ENCODE peak calls at places on chromosomes 13 and 19, in six cellular contexts. C, X, I, J, O and T are unnamed samples.

GRCh38 chr19:12733369-12733896 is 1.1 kb downstream of the TRIR start:
- DNase-seq in J (peak; percentile 76), O (no peak), I (peak; percentile 18), C (peak; percentile 71), X (peak; percentile 85), T (peak; percentile 54)

GRCh38 chr13:101309014-101309619 is 107.2 kb downstream of the NALCN start:
- DNase-seq in X (peak; percentile 66), C (no peak), I (no peak), O (no peak), J (no peak), T (peak; percentile 98)

GRCh38 chr19:14774373-14774772 is 4.0 kb downstream of the ADGRE2 start:
- DNase-seq in C (no peak), X (no peak), J (no peak), O (peak; percentile 11), I (no peak), T (no peak)

GRCh38 chr13:40190656-40191100 is 475.8 kb downstream of the FOXO1 start:
- DNase-seq in O (no peak), X (peak; percentile 87), C (no peak), I (peak; percentile 57), J (peak; percentile 63), T (peak; percentile 86)

GRCh38 chr13:44088409-44088808 is 208.7 kb downstream of the LACC1 start:
- DNase-seq in I (no peak), C (no peak), X (no peak), J (no peak), O (no peak), T (no peak)

GRCh38 chr13:63351533-63351932 is 1935.9 kb upstream of the PCDH20 start:
- DNase-seq in C (no peak), X (no peak), J (no peak), I (no peak), O (no peak), T (no peak)

GRCh38 chr19:55300821-55301458 is 17.1 kb downstream of the BRSK1 start:
- DNase-seq in J (no peak), O (no peak), X (no peak), C (no peak), I (peak; percentile 63), T (no peak)

GRCh38 chr19:35557539-35558399 is 5.7 kb downstream of the ATP4A start:
- DNase-seq in J (peak; percentile 96), C (peak; percentile 92), I (peak; percentile 89), O (peak; percentile 98), X (peak; percentile 55), T (peak; percentile 25)

GRCh38 chr19:39001016-39001415 is 25.5 kb upstream of the FBXO17 start:
- DNase-seq in X (no peak), I (no peak), J (no peak), O (no peak), C (no peak), T (no peak)

GRCh38 chr13:107069107-107069776 is 501.3 kb upstream of the ARGLU1 start:
- DNase-seq in X (no peak), J (peak; percentile 34), C (no peak), I (no peak), O (no peak), T (peak; percentile 7)

GRCh38 chr13:52809310-52809769 is 39.1 kb downstream of the PCDH8 start:
- DNase-seq in J (peak; percentile 93), I (peak; percentile 67), X (peak; percentile 67), C (peak; percentile 85), O (peak; percentile 84), T (peak; percentile 27)

GRCh38 chr13:110442946-110443632 is 118.4 kb downstream of the RAB20 start:
- DNase-seq in C (no peak), J (no peak), O (no peak), I (no peak), X (peak; percentile 70), T (peak; percentile 41)

GRCh38 chr13:85853161-85853894 is 54.1 kb upstream of the SLITRK6 start:
- DNase-seq in X (no peak), O (no peak), J (no peak), C (no peak), I (no peak), T (no peak)

GRCh38 chr19:12789098-12789903 is 2.0 kb upstream of the JUNB start:
- DNase-seq in J (no peak), O (no peak), I (no peak), C (no peak), X (peak; percentile 64), T (no peak)

GRCh38 chr13:108037348-108037747 is 178.0 kb downstream of the LIG4 start:
- DNase-seq in O (no peak), C (no peak), X (peak; percentile 0), J (no peak), I (no peak), T (no peak)

GRCh38 chr13:86877449-86877848 is 793.7 kb upstream of the SLITRK5 start:
- DNase-seq in C (no peak), O (no peak), X (no peak), J (no peak), I (no peak), T (peak; percentile 17)

GRCh38 chr19:5360003-5360820 is 19.6 kb upstream of the PTPRS start:
- DNase-seq in I (no peak), J (peak; percentile 37), X (peak; percentile 52), C (no peak), O (no peak), T (peak; percentile 49)

GRCh38 chr13:64551755-64552154 is 2678.4 kb downstream of the PCDH9 start:
- DNase-seq in X (peak; percentile 53), C (no peak), O (no peak), I (no peak), J (no peak), T (peak; percentile 79)

GRCh38 chr19:46081928-46082727 is 41.3 kb upstream of the IGFL4 start:
- DNase-seq in O (peak; percentile 39), I (peak; percentile 26), X (peak; percentile 79), C (peak; percentile 33), J (peak; percentile 63), T (peak; percentile 59)

GRCh38 chr13:111946214-111946613 is 120.7 kb upstream of the SOX1 start:
- DNase-seq in J (no peak), X (no peak), C (no peak), O (no peak), I (no peak), T (no peak)

GRCh38 chr13:43405457-43405856 is 381.3 kb downstream of the ENOX1 start:
- DNase-seq in J (no peak), C (no peak), I (no peak), X (peak; percentile 72), O (no peak), T (peak; percentile 75)

GRCh38 chr13:93951153-93951552 is 528.3 kb downstream of the DCT start:
- DNase-seq in O (no peak), J (no peak), X (peak; percentile 46), C (no peak), I (no peak), T (no peak)

GRCh38 chr19:58274771-58275199 is 4.0 kb upstream of the ZNF8 start:
- DNase-seq in J (no peak), I (no peak), O (no peak), C (no peak), X (peak; percentile 23), T (peak; percentile 61)

GRCh38 chr19:48487544-48487943 is 18.4 kb downstream of the CYTH2 start:
- DNase-seq in C (no peak), J (no peak), O (no peak), I (no peak), X (no peak), T (no peak)

GRCh38 chr19:16587031-16588023 is 15.1 kb upstream of the SLC35E1 start:
- DNase-seq in I (no peak), O (no peak), J (no peak), X (peak; percentile 80), C (no peak), T (peak; percentile 58)

GRCh38 chr13:40207110-40207478 is 459.3 kb downstream of the FOXO1 start:
- DNase-seq in O (no peak), X (no peak), I (no peak), C (no peak), J (no peak), T (no peak)

GRCh38 chr13:64248371-64249065 is 2832.9 kb upstream of the PCDH20 start:
- DNase-seq in C (no peak), I (no peak), O (no peak), X (no peak), J (no peak), T (peak; percentile 37)

GRCh38 chr19:48252625-48253024 is 3.1 kb downstream of the CARD8 start:
- DNase-seq in X (no peak), J (no peak), O (no peak), C (no peak), I (no peak), T (no peak)

GRCh38 chr19:47573076-47574026 is at the start of gene ZNF541:
- DNase-seq in I (no peak), X (peak; percentile 69), O (no peak), J (peak; percentile 88), C (peak; percentile 43), T (peak; percentile 12)

GRCh38 chr13:48412100-48412556 is 785 bp downstream of the LPAR6 start:
- DNase-seq in J (no peak), I (no peak), O (no peak), X (peak; percentile 51), C (no peak), T (no peak)
- H3K4me2 ChIP-seq in J (no peak overlapping the region), I (no peak overlapping the region), O (peak overlapping the region; percentile 66), X (peak overlapping the region; percentile 97), C (no peak overlapping the region), T (peak overlapping the region; percentile 87)

GRCh38 chr19:11073568-11073967 is 15.7 kb upstream of the LDLR start:
- DNase-seq in X (no peak), J (no peak), C (no peak), O (no peak), I (no peak), T (no peak)
- H3K4me2 ChIP-seq in X (no peak overlapping the region), J (no peak overlapping the region), C (no peak overlapping the region), O (no peak overlapping the region), I (no peak overlapping the region), T (no peak overlapping the region)

DNA sequence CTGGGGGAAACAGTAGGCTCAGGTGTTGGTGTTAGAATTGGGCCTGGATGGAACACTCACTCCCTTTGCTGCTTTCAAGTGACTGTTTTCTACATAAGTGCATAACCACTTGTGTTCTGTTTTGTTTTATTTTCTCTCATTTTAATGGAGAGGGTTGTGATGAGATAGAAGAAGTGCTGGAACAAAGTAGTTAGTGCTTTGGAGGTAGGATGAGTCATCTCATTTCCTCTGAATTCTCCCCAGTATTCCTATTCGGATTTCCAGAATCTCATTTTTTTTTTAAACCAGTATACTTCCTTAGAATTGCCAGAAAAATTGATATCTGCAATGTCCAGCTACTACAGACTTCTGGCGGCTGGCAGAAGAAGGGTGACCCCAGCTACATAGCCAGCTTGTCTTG is 575.9 kb downstream of the MYO16 start:
- DNase-seq in I (no peak), O (no peak), C (no peak), J (no peak), X (no peak), T (no peak)
- H3K4me2 ChIP-seq in I (no peak overlapping the region), O (no peak overlapping the region), C (no peak overlapping the region), J (no peak overlapping the region), X (no peak overlapping the region), T (no peak overlapping the region)

DNA sequence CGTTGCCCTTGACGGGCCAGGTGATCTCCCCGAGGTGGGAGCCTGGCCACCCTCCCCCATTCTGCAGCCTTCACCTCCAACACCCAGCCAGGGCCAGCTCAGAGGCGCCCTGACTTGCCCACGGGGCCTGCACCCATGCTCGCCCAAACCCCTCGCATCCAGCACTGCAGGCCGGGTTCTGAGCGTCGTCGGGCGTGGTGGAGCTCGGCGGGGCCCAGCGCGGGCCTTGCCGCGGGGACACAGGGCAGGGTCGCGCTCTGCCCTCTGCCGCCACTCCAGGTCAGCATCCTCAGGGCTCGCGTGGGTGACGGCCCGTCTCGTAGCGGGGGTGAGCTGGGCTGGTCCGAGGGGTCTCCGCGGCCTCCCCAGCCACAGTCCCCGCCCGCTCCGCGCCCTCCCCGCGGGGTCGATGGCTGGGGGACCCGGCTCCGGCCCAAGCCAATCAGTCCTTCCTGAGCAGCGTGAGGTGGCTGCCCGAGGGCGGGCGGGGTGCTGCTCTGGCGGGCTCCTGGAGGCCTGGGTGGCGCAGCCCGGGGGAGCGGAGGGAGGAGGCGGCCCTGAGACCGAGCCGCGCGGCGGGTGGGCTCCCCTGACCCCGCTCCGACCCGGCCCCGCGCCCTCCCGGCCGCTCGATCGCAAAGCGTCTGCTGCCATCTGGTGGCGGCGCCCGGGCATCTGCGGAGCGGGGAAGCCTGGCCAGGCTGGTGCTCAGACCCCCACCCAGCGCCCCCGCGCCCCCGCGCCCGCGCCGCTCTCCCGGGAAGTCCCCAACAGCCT is 61.4 kb downstream of the CCNE1 start:
- DNase-seq in X (peak; percentile 57), I (peak; percentile 66), C (peak; percentile 72), J (peak; percentile 96), O (peak; percentile 75), T (no peak)
- H3K4me2 ChIP-seq in X (peak overlapping the region; percentile 69), I (peak overlapping the region; percentile 91), C (peak overlapping the region; percentile 41), J (peak overlapping the region; percentile 89), O (peak overlapping the region; percentile 20), T (peak overlapping the region; percentile 79)